ENCODE peak calls at places on chromosomes 6 and 20, in seven cellular contexts. S is effector memory CD4-positive, alpha-beta T cell; I is activated effector memory CD4-positive, alpha-beta T cell treated with Interleukin-2 at 50 U/mL for 16 hours; L is stimulated activated naive B cell treated with anti-CD40 and anti-IgM and Interleukin-4, amounts not matched to agents 10 μg/mL and 1 μg/mL and 100 μg/mL, for 72 hours; F is WTC11; Z is HEK293T; X is type B pancreatic cell. D is an unnamed sample.

GRCh38 chr6:32152414-32153251 is 894 bp upstream of the PRRT1 start:
- DNase-seq in S (no peak), I (no peak), L (no peak), F (no peak), Z (peak; percentile 35), X (no peak), D (no peak)

GRCh38 chr6:2120912-2121311 is 124.5 kb downstream of the GMDS start:
- DNase-seq in S (no peak), I (no peak), L (no peak), F (no peak), Z (no peak), X (no peak), D (no peak)

GRCh38 chr6:73461537-73462350 is at the start of gene MTO1:
- DNase-seq in S (peak; percentile 81), I (peak; percentile 75), L (peak; percentile 74), F (peak; percentile 66), Z (peak; percentile 86), X (peak; percentile 79), D (peak; percentile 95)

GRCh38 chr6:109093732-109094131 is 914 bp downstream of the SESN1 start:
- DNase-seq in S (no peak), I (no peak), L (no peak), F (no peak), Z (no peak), X (no peak), D (peak; percentile 46)

GRCh38 chr20:6765469-6766058 is 1.9 kb upstream of the BMP2 start:
- DNase-seq in S (no peak), I (no peak), L (no peak), F (no peak), Z (peak; percentile 21), X (no peak), D (peak; percentile 73)

GRCh38 chr6:134106702-134107101 is 54.3 kb upstream of the SLC2A12 start:
- DNase-seq in S (no peak), I (no peak), L (no peak), F (no peak), Z (no peak), X (no peak), D (no peak)

GRCh38 chr6:100549406-100550167 is 84.9 kb upstream of the SIM1 start:
- DNase-seq in S (no peak), I (no peak), L (no peak), F (no peak), Z (no peak), X (no peak), D (peak; percentile 59)

GRCh38 chr20:48238326-48238725 is 453.0 kb upstream of the SULF2 start:
- DNase-seq in S (no peak), I (no peak), L (no peak), F (no peak), Z (no peak), X (no peak), D (peak; percentile 98)

GRCh38 chr6:29602564-29603361 is 17.8 kb downstream of the OR2H2 start:
- DNase-seq in S (no peak), I (no peak), L (no peak), F (peak; percentile 62), Z (peak; percentile 48), X (no peak), D (peak; percentile 35)

GRCh38 chr6:35044145-35044745 is 96.9 kb downstream of the TCP11 start:
- DNase-seq in S (no peak), I (no peak), L (no peak), F (no peak), Z (no peak), X (no peak), D (no peak)

GRCh38 chr6:160393966-160394653 is 45.9 kb downstream of the SLC22A3 start:
- DNase-seq in S (no peak), I (no peak), L (no peak), F (peak; percentile 20), Z (no peak), X (no peak), D (no peak)

GRCh38 chr6:138647006-138647405 is 126.6 kb upstream of the CCDC28A start:
- DNase-seq in S (no peak), I (no peak), L (no peak), F (no peak), Z (no peak), X (no peak), D (peak; percentile 89)

GRCh38 chr20:24987244-24987643 is 5.3 kb downstream of the APMAP start:
- DNase-seq in S (no peak), I (no peak), L (no peak), F (no peak), Z (no peak), X (peak; percentile 7), D (no peak)

GRCh38 chr20:62304331-62305148 is 1.7 kb downstream of the ADRM1 start:
- DNase-seq in S (no peak), I (no peak), L (no peak), F (no peak), Z (no peak), X (no peak), D (no peak)

GRCh38 chr6:16393326-16393725 is 154.9 kb downstream of the GMPR start:
- DNase-seq in S (no peak), I (no peak), L (no peak), F (no peak), Z (no peak), X (no peak), D (no peak)

GRCh38 chr6:162056745-162057144 is 670.8 kb downstream of the PRKN start:
- DNase-seq in S (no peak), I (no peak), L (no peak), F (peak; percentile 21), Z (peak; percentile 11), X (no peak), D (peak; percentile 41)

GRCh38 chr6:24908555-24908954 is 27.2 kb downstream of the RIPOR2 start:
- DNase-seq in S (no peak), I (no peak), L (no peak), F (no peak), Z (no peak), X (no peak), D (peak; percentile 88)

GRCh38 chr6:133501675-133502275 is 260.6 kb downstream of the EYA4 start:
- DNase-seq in S (no peak), I (no peak), L (no peak), F (no peak), Z (no peak), X (no peak), D (peak; percentile 4)

GRCh38 chr20:44644384-44645131 is 6.9 kb downstream of the ADA start:
- DNase-seq in S (peak; percentile 26), I (peak; percentile 34), L (no peak), F (no peak), Z (no peak), X (no peak), D (no peak)

GRCh38 chr20:56995635-56996075 is 270.8 kb downstream of the BMP7 start:
- DNase-seq in S (no peak), I (no peak), L (no peak), F (peak; percentile 78), Z (peak; percentile 72), X (no peak), D (no peak)

GRCh38 chr6:19999319-20000191 is 162.4 kb downstream of the ID4 start:
- DNase-seq in S (no peak), I (no peak), L (peak; percentile 53), F (no peak), Z (peak; percentile 22), X (no peak), D (peak; percentile 68)

D was measured in M059J.